ENCODE peak calls at places on chromosome 22, in ten cellular contexts. C is prostate gland; A is PC-9; V is IMR-90; G is NCI-H748 treated with DMSO at 0.1 percent for 48 hours; O is NCI-H2081; M is astrocyte of the cerebellum; N is endodermal cell; Q is stimulated activated CD8-positive, alpha-beta memory T cell treated with anti-CD3 and anti-CD28 coated beads, Interleukin-15, amount 100 ng/mL, for 1 hour; R is PC-3. Z is an unnamed sample.

GRCh38 chr22:27251563-27251962 is 550.0 kb downstream of the MN1 start:
- DNase-seq in R (no peak), N (no peak), O (no peak), G (no peak), Q (no peak), A (no peak), M (no peak), V (no peak), C (no peak), Z (no peak)

GRCh38 chr22:45528046-45528445 is 25.4 kb downstream of the FBLN1 start:
- DNase-seq in A (no peak), V (no peak), Q (no peak), M (no peak), N (no peak), R (no peak), O (no peak), G (no peak), C (no peak), Z (no peak)

GRCh38 chr22:46278656-46279645 is 11.1 kb downstream of the TTC38 start:
- DNase-seq in R (no peak), M (no peak), N (no peak), G (no peak), A (no peak), C (no peak), O (no peak), Q (no peak), V (no peak), Z (no peak)

GRCh38 chr22:41447435-41448188 is 1.0 kb upstream of the TOB2 start:
- DNase-seq in N (peak), A (peak), Q (peak), M (no peak), R (peak), G (peak), C (peak), V (peak), O (peak), Z (peak)

GRCh38 chr22:46107753-46108563 is 42.4 kb upstream of the PPARA start:
- DNase-seq in V (no peak), M (no peak), C (no peak), O (no peak), N (no peak), G (no peak), A (no peak), R (no peak), Q (no peak), Z (peak)

GRCh38 chr22:22092101-22092500 is 109.5 kb upstream of the TOP3B start:
- DNase-seq in A (no peak), V (no peak), C (no peak), Q (no peak), M (no peak), R (no peak), O (no peak), G (no peak), N (no peak), Z (no peak)

GRCh38 chr22:41217553-41218157 is 12.5 kb downstream of the L3MBTL2 start:
- DNase-seq in M (no peak), N (peak), C (peak), G (no peak), R (no peak), V (peak), A (no peak), O (no peak), Q (no peak), Z (peak)

GRCh38 chr22:25070870-25071465 is 118.5 kb downstream of the KIAA1671 start:
- DNase-seq in Q (no peak), C (no peak), A (no peak), O (no peak), M (no peak), V (no peak), R (no peak), G (no peak), N (no peak), Z (no peak)

GRCh38 chr22:45537734-45538181 is 35.1 kb downstream of the FBLN1 start:
- DNase-seq in G (peak), V (peak), M (peak), N (no peak), C (peak), Q (no peak), R (no peak), A (no peak), O (peak), Z (peak)

GRCh38 chr22:50216684-50217520 is 16.1 kb downstream of the SELENOO start:
- DNase-seq in O (no peak), R (no peak), N (no peak), A (no peak), C (no peak), V (no peak), M (no peak), G (no peak), Q (no peak), Z (no peak)

GRCh38 chr22:43798492-43798891 is 13.6 kb downstream of the EFCAB6 start:
- DNase-seq in C (no peak), G (no peak), O (no peak), N (no peak), R (no peak), V (peak), A (no peak), Q (no peak), M (no peak), Z (no peak)

GRCh38 chr22:33593818-33594217 is 326.5 kb downstream of the LARGE1 start:
- DNase-seq in A (no peak), G (no peak), Q (no peak), M (no peak), V (no peak), R (no peak), O (no peak), C (no peak), N (no peak), Z (no peak)

GRCh38 chr22:27114186-27114585 is 456.8 kb downstream of the MIAT start:
- DNase-seq in O (no peak), C (no peak), A (no peak), M (no peak), V (no peak), R (no peak), G (no peak), N (no peak), Q (no peak), Z (no peak)

GRCh38 chr22:44691796-44692661 is 10.0 kb upstream of the PRR5 start:
- DNase-seq in O (no peak), Q (no peak), R (peak), V (no peak), N (no peak), M (no peak), G (no peak), A (no peak), C (peak), Z (no peak)